ENCODE peak calls at places on chromosomes 2 and 18, in five cellular contexts. B is H9, I is neuronal stem cell, Z is IMR-90, A is H1. H is an unnamed sample.

GRCh38 chr2:173118385-173118784 is 42.7 kb downstream of the MAP3K20 start:
- DNase-seq in B (no peak), I (no peak), Z (peak; percentile 47), A (no peak), H (no peak)

GRCh38 chr18:73924316-73924715 is 223.3 kb downstream of the FBXO15 start:
- DNase-seq in B (no peak), I (no peak), Z (no peak), A (no peak), H (no peak)

GRCh38 chr18:46649071-46649862 is 7.8 kb downstream of the LOXHD1 start:
- DNase-seq in B (no peak), I (no peak), Z (no peak), A (no peak), H (no peak)

GRCh38 chr2:156333951-156334495 is 1.5 kb upstream of the NR4A2 start:
- DNase-seq in B (peak; percentile 70), I (peak; percentile 65), Z (peak; percentile 58), A (peak; percentile 81), H (no peak)

GRCh38 chr2:100643906-100644501 is 81.2 kb downstream of the PDCL3 start:
- DNase-seq in B (no peak), I (no peak), Z (no peak), A (no peak), H (no peak)

GRCh38 chr2:132581917-132582316 is 88.1 kb downstream of the LYPD1 start:
- DNase-seq in B (peak; percentile 41), I (no peak), Z (no peak), A (peak; percentile 46), H (no peak)

GRCh38 chr18:8657873-8658521 is 47.4 kb upstream of the MTCL1 start:
- DNase-seq in B (peak; percentile 44), I (peak; percentile 23), Z (peak; percentile 32), A (no peak), H (no peak)

GRCh38 chr2:164993287-164994016 is 38.1 kb upstream of the SLC38A11 start:
- DNase-seq in B (no peak), I (no peak), Z (no peak), A (no peak), H (no peak)

GRCh38 chr2:202373490-202373889 is 2.6 kb upstream of the BMPR2 start:
- DNase-seq in B (no peak), I (no peak), Z (peak; percentile 58), A (peak; percentile 44), H (peak; percentile 71)

GRCh38 chr18:2687390-2688001 is 32.0 kb downstream of the SMCHD1 start:
- DNase-seq in B (no peak), I (no peak), Z (no peak), A (no peak), H (no peak)

GRCh38 chr2:188645982-188646381 is 328.2 kb upstream of the COL3A1 start:
- DNase-seq in B (no peak), I (no peak), Z (peak; percentile 83), A (no peak), H (peak; percentile 22)

GRCh38 chr18:39057423-39058057 is 1491.9 kb upstream of the CELF4 start:
- DNase-seq in B (no peak), I (no peak), Z (peak; percentile 1), A (no peak), H (no peak)

GRCh38 chr18:46318356-46318755 is 214.2 kb downstream of the HAUS1 start:
- DNase-seq in B (no peak), I (no peak), Z (no peak), A (no peak), H (no peak)

GRCh38 chr2:144331652-144332355 is 188.1 kb downstream of the ZEB2 start:
- DNase-seq in B (peak; percentile 58), I (peak; percentile 82), Z (no peak), A (peak; percentile 73), H (peak; percentile 79)

GRCh38 chr2:71303849-71304248 is 27.7 kb upstream of the ZNF638 start:
- DNase-seq in B (no peak), I (no peak), Z (no peak), A (no peak), H (no peak)

GRCh38 chr2:173264603-173265366 is 89.9 kb upstream of the CDCA7 start:
- DNase-seq in B (peak; percentile 47), I (no peak), Z (no peak), A (no peak), H (no peak)

GRCh38 chr2:9663008-9663879 is 32.4 kb upstream of the YWHAQ start:
- DNase-seq in B (no peak), I (no peak), Z (no peak), A (no peak), H (no peak)

GRCh38 chr2:186325827-186326535 is 160.1 kb upstream of the ZC3H15 start:
- DNase-seq in B (no peak), I (no peak), Z (no peak), A (no peak), H (no peak)

GRCh38 chr2:201136889-201137321 is 20.9 kb downstream of the CFLAR start:
- DNase-seq in B (no peak), I (no peak), Z (no peak), A (no peak), H (no peak)

GRCh38 chr2:67476808-67477790 is 80.0 kb downstream of the ETAA1 start:
- DNase-seq in B (no peak), I (no peak), Z (peak; percentile 81), A (no peak), H (peak; percentile 62)

GRCh38 chr2:8989536-8990079 is 13.9 kb downstream of the MBOAT2 start:
- DNase-seq in B (no peak), I (no peak), Z (no peak), A (no peak), H (no peak)

GRCh38 chr18:35491689-35492077 is 6.1 kb downstream of the INO80C start:
- DNase-seq in B (peak; percentile 62), I (no peak), Z (no peak), A (no peak), H (no peak)

GRCh38 chr2:199704358-199705238 is 146.4 kb downstream of the FTCDNL1 start:
- DNase-seq in B (peak; percentile 45), I (peak; percentile 6), Z (peak; percentile 24), A (peak; percentile 59), H (peak; percentile 51)

GRCh38 chr2:2103320-2103719 is 227.8 kb downstream of the MYT1L start:
- DNase-seq in B (no peak), I (no peak), Z (no peak), A (no peak), H (no peak)

GRCh38 chr2:113138428-113139322 is 11.3 kb downstream of the IL1RN start:
- DNase-seq in B (no peak), I (peak; percentile 79), Z (peak; percentile 66), A (peak; percentile 48), H (peak; percentile 69)

GRCh38 chr18:49227456-49227855 is 233.0 kb downstream of the DYM start:
- DNase-seq in B (no peak), I (no peak), Z (no peak), A (no peak), H (no peak)

GRCh38 chr2:197498937-197499593 is 575 bp downstream of the HSPD1 start:
- DNase-seq in B (peak; percentile 58), I (peak; percentile 50), Z (peak; percentile 42), A (peak; percentile 61), H (peak; percentile 79)

GRCh38 chr18:31101148-31102019 is 837 bp downstream of the DSC2 start:
- DNase-seq in B (peak; percentile 80), I (peak; percentile 48), Z (no peak), A (peak; percentile 87), H (peak; percentile 44)

GRCh38 chr2:239593455-239593854 is 192.6 kb upstream of the HDAC4 start:
- DNase-seq in B (no peak), I (no peak), Z (no peak), A (no peak), H (no peak)

GRCh38 chr2:6826081-6826913 is 39.4 kb downstream of the CMPK2 start:
- DNase-seq in B (no peak), I (no peak), Z (peak; percentile 87), A (peak; percentile 76), H (peak; percentile 79)

GRCh38 chr18:9188359-9189231 is 52.0 kb downstream of the ANKRD12 start:
- DNase-seq in B (no peak), I (no peak), Z (no peak), A (no peak), H (no peak)

GRCh38 chr2:96764253-96764637 is 3.5 kb downstream of the CNNM4 start:
- DNase-seq in B (no peak), I (no peak), Z (no peak), A (no peak), H (peak; percentile 20)

GRCh38 chr2:14313351-14313750 is 319.2 kb upstream of the LRATD1 start:
- DNase-seq in B (no peak), I (no peak), Z (no peak), A (no peak), H (no peak)

GRCh38 chr2:98560256-98560771 is 48.0 kb downstream of the COA5 start:
- DNase-seq in B (no peak), I (no peak), Z (peak; percentile 96), A (no peak), H (peak; percentile 79)

GRCh38 chr2:112047537-112048235 is 7.4 kb upstream of the TMEM87B start:
- DNase-seq in B (no peak), I (no peak), Z (no peak), A (no peak), H (no peak)
- H2BK15ac ChIP-seq in B (no peak overlapping the region), I (no peak overlapping the region), Z (no peak overlapping the region), A (no peak overlapping the region), H (peak overlapping the region; percentile 83)

DNA sequence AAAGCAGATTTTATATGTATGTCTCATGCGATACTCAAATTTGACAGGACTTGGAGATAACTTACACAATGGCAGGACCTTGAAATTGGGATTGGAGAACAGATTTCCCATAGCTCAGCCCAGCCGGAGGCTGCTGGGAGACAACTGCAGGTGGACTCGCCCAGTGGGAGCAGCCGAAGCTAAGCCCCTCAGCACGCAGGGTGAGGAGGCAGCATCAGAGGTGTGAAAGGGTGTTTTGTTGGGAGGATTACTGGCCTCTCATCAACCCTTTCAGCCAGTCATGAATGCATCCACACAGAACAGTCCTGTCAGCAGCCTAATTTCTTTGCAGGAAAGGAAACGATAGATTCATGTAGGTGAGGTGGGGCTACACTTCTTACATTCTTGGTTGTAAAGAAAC is 110.4 kb upstream of the DYNAP start:
- DNase-seq in B (peak; percentile 28), I (peak; percentile 51), Z (no peak), A (no peak), H (no peak)
- H2AFZ ChIP-seq in B (no peak overlapping the region), I (peak overlapping the region; percentile 12), Z (no peak overlapping the region), A (peak overlapping the region; percentile 96), H (no peak overlapping the region)

DNA sequence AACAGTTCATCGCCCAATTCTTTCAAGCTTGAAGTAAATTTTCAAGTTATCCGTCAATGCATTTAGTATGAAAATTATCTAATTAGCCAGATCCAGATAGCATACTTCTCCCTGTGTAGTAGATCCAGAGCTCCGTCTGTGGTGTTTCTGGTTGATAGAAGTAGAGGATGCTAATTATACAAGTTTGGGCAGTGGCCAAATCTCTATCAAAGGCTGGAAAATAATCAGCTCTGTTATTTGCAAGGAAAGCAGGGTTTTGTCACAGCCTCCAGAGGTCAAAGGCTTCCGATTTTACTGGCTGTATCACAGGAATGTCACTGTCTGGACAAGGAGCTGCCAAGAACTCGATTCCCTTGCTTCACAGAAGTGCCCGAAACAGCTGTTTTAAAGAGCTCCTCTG is 28.6 kb downstream of the LRRC30 start:
- DNase-seq in B (no peak), I (no peak), Z (no peak), A (no peak), H (no peak)
- H2BK15ac ChIP-seq in B (no peak overlapping the region), I (no peak overlapping the region), Z (no peak overlapping the region), A (no peak overlapping the region), H (no peak overlapping the region)

DNA sequence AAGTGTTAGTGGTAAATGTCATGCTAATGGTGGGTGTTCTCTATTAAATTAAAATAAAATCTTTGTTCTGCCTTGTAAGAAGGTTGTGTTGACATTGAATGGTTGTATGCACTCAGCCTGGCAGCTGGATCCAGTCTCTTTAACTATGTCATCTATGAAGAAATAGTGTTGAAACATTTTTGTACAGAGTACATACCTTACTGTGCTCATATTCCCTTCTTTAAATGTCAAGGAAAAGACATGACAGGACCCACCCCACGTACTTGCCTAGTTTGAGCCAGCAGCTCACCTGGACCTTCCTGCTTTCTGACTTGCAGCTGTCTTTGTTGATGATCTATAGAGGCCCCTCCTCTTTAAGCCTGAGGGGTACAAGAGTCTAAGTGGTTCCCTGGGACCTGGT is 85.6 kb upstream of the ST3GAL5 start:
- DNase-seq in B (no peak), I (no peak), Z (no peak), A (no peak), H (no peak)
- H2AFZ ChIP-seq in B (no peak overlapping the region), I (no peak overlapping the region), Z (no peak overlapping the region), A (no peak overlapping the region), H (no peak overlapping the region)